ENCODE peak calls at places on chromosomes 12 and 14, in ten cellular contexts. A is glutamatergic neuron, W is stomach, C is WTC11, X is neural crest cell, S is heart right ventricle, R is psoas muscle, N is GM20000, V is cardiac muscle cell, G is cardiac fibroblast. F is an unnamed sample.

GRCh38 chr12:32309811-32310755 is 89.3 kb upstream of the FGD4 start:
- DNase-seq in R (no peak), X (no peak), N (no peak), V (peak), G (no peak), C (no peak), S (no peak), A (no peak), W (no peak), F (no peak)

GRCh38 chr14:64958743-64959142 is 13.4 kb downstream of the RAB15 start:
- DNase-seq in V (no peak), S (no peak), W (no peak), C (no peak), N (no peak), X (no peak), R (no peak), A (no peak), G (no peak), F (no peak)

GRCh38 chr14:76313303-76313702 is 62.6 kb upstream of the ESRRB start:
- DNase-seq in C (peak), N (no peak), G (no peak), A (no peak), R (no peak), X (no peak), V (no peak), S (no peak), W (no peak), F (no peak)

GRCh38 chr12:58529897-58530296 is 390.4 kb downstream of the LRIG3 start:
- DNase-seq in S (no peak), R (no peak), W (no peak), X (no peak), N (no peak), G (peak), C (no peak), A (no peak), V (peak), F (no peak)

GRCh38 chr12:120249875-120250795 is 15.4 kb downstream of the PXN start:
- DNase-seq in N (peak), S (peak), W (no peak), R (peak), A (no peak), V (no peak), X (no peak), G (peak), C (no peak), F (no peak)

GRCh38 chr12:9925746-9926393 is 6.3 kb downstream of the CLEC2A start:
- DNase-seq in G (peak), N (peak), V (peak), A (no peak), W (no peak), S (no peak), C (peak), R (no peak), X (no peak), F (no peak)

GRCh38 chr12:21336656-21337055 is 1.9 kb upstream of the SLCO1A2 start:
- DNase-seq in X (no peak), G (no peak), W (no peak), N (no peak), A (no peak), R (no peak), V (no peak), S (no peak), C (no peak), F (no peak)

GRCh38 chr12:4800555-4800954 is 80.4 kb downstream of the GALNT8 start:
- DNase-seq in G (no peak), W (no peak), V (no peak), C (no peak), A (no peak), N (no peak), R (no peak), X (no peak), S (no peak), F (no peak)

GRCh38 chr12:53736602-53737493 is 9.6 kb upstream of the CALCOCO1 start:
- DNase-seq in A (peak), N (no peak), S (no peak), X (no peak), G (no peak), R (no peak), W (no peak), V (no peak), C (no peak), F (no peak)

GRCh38 chr12:68479261-68479581 is 131.5 kb upstream of the RAP1B start:
- DNase-seq in C (no peak), S (no peak), W (no peak), V (no peak), A (no peak), X (no peak), N (no peak), G (no peak), R (no peak), F (no peak)

GRCh38 chr12:3700861-3701260 is 52.0 kb downstream of the CRACR2A start:
- DNase-seq in V (peak), R (no peak), C (no peak), A (no peak), W (no peak), S (no peak), G (peak), N (no peak), X (no peak), F (no peak)

GRCh38 chr14:74647834-74648361 is 35.9 kb upstream of the LTBP2 start:
- DNase-seq in A (no peak), V (no peak), R (no peak), N (no peak), S (no peak), W (peak), C (no peak), X (no peak), G (no peak), F (no peak)

GRCh38 chr14:23093993-23094665 is 807 bp downstream of the ACIN1 start:
- DNase-seq in C (peak), W (no peak), S (no peak), N (no peak), X (no peak), A (peak), V (no peak), G (peak), R (no peak), F (no peak)
- TF ChIP-seq CTCF in C (no peak), W (no peak), S (peak), N (no peak), X (peak), A (no peak), V (peak), G (peak), R (no peak), F (peak)

GRCh38 chr14:68376067-68376810 is 416.6 kb downstream of the ZFP36L1 start:
- DNase-seq in C (no peak), R (no peak), N (no peak), V (no peak), W (no peak), A (no peak), S (no peak), X (no peak), G (no peak), F (no peak)
- TF ChIP-seq CTCF in C (no peak), R (no peak), N (no peak), V (no peak), W (no peak), A (no peak), S (no peak), X (no peak), G (no peak), F (no peak)

GRCh38 chr14:96205994-96206392 is 1.4 kb downstream of the BDKRB2 start:
- DNase-seq in S (no peak), V (no peak), X (no peak), G (no peak), N (no peak), W (no peak), A (no peak), C (no peak), R (no peak), F (no peak)
- TF ChIP-seq CTCF in S (no peak), V (no peak), X (no peak), G (no peak), N (no peak), W (no peak), A (no peak), C (no peak), R (no peak), F (no peak)

GRCh38 chr14:91139776-91140175 is 25.9 kb downstream of the DGLUCY start:
- DNase-seq in V (no peak), G (no peak), A (no peak), S (no peak), R (no peak), W (no peak), N (no peak), C (no peak), X (no peak), F (no peak)

GRCh38 chr14:91138511-91139359 is 24.9 kb downstream of the DGLUCY start:
- DNase-seq in R (no peak), G (peak), C (peak), S (no peak), W (no peak), V (peak), A (no peak), N (peak), X (no peak), F (no peak)

GRCh38 chr14:91142214-91142668 is 28.4 kb downstream of the DGLUCY start:
- DNase-seq in V (no peak), A (no peak), R (no peak), X (no peak), W (no peak), N (peak), G (no peak), S (no peak), C (no peak), F (no peak)

GRCh38 chr14:91143862-91144261 is 30.0 kb downstream of the DGLUCY start:
- DNase-seq in C (no peak), A (no peak), W (peak), N (no peak), S (no peak), X (no peak), R (no peak), V (no peak), G (peak), F (no peak)

DNA sequence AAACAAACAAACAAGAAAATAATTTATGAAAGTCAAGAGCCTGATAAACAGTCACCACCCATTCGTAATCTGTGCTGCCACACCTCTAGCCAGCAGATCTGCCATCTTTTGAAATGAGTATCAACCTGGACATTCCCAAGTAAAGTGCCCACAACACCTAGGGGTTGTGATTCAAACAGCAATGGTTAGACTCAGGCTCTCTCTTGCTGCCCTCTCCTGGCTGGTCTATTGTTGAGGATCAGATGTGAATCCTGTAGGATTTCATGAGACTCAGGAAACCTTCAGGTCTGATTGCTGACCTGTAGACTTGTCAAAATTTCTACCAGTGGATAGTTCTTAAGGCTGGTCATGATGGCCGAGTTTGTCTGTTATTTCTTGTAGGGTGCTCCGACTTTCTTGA is 26.8 kb downstream of the DGLUCY start:
- DNase-seq in S (no peak), G (peak), V (peak), W (peak), R (no peak), C (peak), A (no peak), X (no peak), N (no peak), F (no peak)
- TF ChIP-seq CTCF in S (peak), G (peak), V (peak), W (peak), R (peak), C (no peak), A (peak), X (peak), N (no peak), F (peak)

DNA sequence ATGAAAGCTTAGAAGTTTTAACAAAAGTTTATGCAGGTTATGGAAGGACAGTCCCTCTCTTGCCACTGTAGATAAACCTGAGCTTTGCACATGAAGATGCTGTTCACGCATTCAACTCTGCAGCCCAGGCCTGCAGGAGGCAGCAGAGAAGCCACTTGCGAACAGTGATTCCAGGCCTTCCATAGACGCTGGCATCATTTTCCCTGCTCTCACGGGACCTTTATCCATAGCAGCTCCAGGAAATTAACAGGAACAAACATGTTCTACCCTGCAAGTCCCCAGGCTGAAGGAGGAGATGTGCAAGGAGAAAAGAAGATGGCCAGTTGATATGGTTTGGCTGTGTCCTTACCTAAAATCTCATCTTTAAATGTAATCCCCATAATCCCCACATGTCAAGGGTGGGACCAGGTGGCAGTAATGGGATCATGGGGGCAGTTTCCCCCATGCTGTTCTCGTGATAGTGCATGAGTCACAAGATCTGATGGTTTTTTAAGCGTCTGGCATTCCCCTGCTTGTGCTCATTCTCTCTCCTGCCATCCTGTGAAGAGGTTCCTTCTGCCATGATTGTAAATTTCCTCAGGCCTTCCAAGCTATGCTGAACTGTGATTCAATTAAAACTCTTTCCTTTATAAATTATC is 2.0 kb downstream of the ERP27 start:
- DNase-seq in A (peak), C (peak), X (no peak), W (no peak), N (no peak), G (no peak), S (no peak), V (no peak), R (no peak), F (no peak)
- TF ChIP-seq CTCF in A (peak), C (peak), X (peak), W (no peak), N (peak), G (peak), S (peak), V (peak), R (no peak), F (no peak)

GRCh38 chr14:98114122-98114895 is 1157.7 kb downstream of the BCL11B start:
- DNase-seq in C (no peak), G (no peak), A (no peak), X (no peak), N (no peak), W (no peak), S (no peak), R (no peak), V (no peak), F (no peak)

GRCh38 chr14:98112211-98112780 is 1159.7 kb downstream of the BCL11B start:
- DNase-seq in W (no peak), R (no peak), V (no peak), C (no peak), A (no peak), G (no peak), S (no peak), N (no peak), X (no peak), F (no peak)
- TF ChIP-seq CTCF in W (no peak), R (no peak), V (no peak), C (no peak), A (no peak), G (no peak), S (no peak), N (no peak), X (no peak), F (no peak)

GRCh38 chr14:24440606-24441399 is 1.8 kb downstream of the SDR39U1 start:
- DNase-seq in A (no peak), S (no peak), G (no peak), V (no peak), R (no peak), W (no peak), N (no peak), X (no peak), C (no peak), F (no peak)

GRCh38 chr14:24441904-24442239 is 704 bp downstream of the SDR39U1 start:
- DNase-seq in X (no peak), N (no peak), R (no peak), A (no peak), S (no peak), W (no peak), C (no peak), G (peak), V (no peak), F (no peak)

GRCh38 chr14:24443053-24443683 is 592 bp upstream of the SDR39U1 start:
- DNase-seq in V (no peak), W (no peak), R (no peak), X (no peak), G (peak), S (no peak), A (no peak), N (no peak), C (no peak), F (no peak)

GRCh38 chr14:24441485-24441884 is 1.1 kb downstream of the SDR39U1 start:
- DNase-seq in N (no peak), W (no peak), A (no peak), R (no peak), C (no peak), X (no peak), S (no peak), G (no peak), V (no peak), F (no peak)

GRCh38 chr14:24442240-24443052 is at the start of gene SDR39U1:
- DNase-seq in V (peak), A (peak), S (peak), N (peak), X (peak), G (peak), C (peak), R (peak), W (peak), F (peak)
- TF ChIP-seq CTCF in V (no peak), A (no peak), S (peak), N (no peak), X (peak), G (no peak), C (no peak), R (no peak), W (no peak), F (peak)

GRCh38 chr14:101960225-101960624 is 4.1 kb upstream of the DYNC1H1 start:
- DNase-seq in S (no peak), V (peak), N (no peak), G (peak), X (peak), R (no peak), C (peak), W (no peak), A (no peak), F (no peak)
- TF ChIP-seq CTCF in S (peak), V (peak), N (peak), G (peak), X (peak), R (no peak), C (peak), W (peak), A (peak), F (peak)

DNA sequence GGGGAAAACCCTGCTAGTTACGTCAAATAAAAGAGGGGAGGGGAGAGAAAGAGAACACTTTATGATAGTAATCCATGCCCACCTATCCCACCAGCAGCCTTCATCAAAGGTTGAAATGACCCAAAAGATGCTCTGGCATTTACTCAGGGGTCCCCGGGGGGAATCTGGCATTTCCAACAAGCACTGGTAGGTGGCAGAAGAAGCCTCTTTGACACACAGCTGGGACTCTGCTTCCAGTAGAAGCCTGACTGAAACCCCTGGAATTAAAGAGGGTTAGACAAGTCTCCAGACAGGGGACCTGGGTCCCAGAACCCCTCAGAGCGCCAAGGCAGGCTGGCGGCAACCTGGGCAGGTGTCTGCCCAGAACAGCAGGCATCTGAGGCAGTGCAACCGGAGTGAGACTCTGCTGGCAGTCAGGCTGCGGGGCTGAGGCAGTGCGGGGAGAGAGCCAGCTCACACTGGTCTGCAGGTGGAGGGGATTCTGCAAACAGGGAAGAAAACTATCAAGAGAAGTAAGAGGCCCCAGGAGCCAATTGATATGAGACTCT is 85.0 kb upstream of the CAPRIN2 start:
- DNase-seq in C (no peak), V (no peak), R (no peak), N (no peak), X (no peak), W (no peak), S (no peak), A (no peak), G (no peak), F (no peak)
- TF ChIP-seq CTCF in C (no peak), V (no peak), R (no peak), N (no peak), X (no peak), W (no peak), S (no peak), A (no peak), G (no peak), F (peak)

GRCh38 chr14:48690349-48690748 is 895.8 kb downstream of the RPS29 start:
- DNase-seq in N (no peak), W (no peak), C (no peak), V (no peak), R (no peak), S (no peak), X (no peak), G (no peak), A (no peak), F (no peak)
- TF ChIP-seq CTCF in N (no peak), W (no peak), C (no peak), V (no peak), R (no peak), S (no peak), X (peak), G (no peak), A (peak), F (peak)

F was measured in progenitor cell of endocrine pancreas.